ENCODE peak calls at places on chromosomes 6 and 20, in seven cellular contexts. M, H, K, Q, A, O and G are unnamed samples. For H3K36me3, the result is how much of the 10 kb centered on the place peaks cover.

GRCh38 chr6:11711644-11711993 is 67.0 kb downstream of the ADTRP start:
- DNase-seq in O (no peak), A (no peak), Q (no peak), K (no peak), H (no peak), M (peak), G (no peak)

GRCh38 chr6:41548098-41548840 is 2.1 kb downstream of the FOXP4 start:
- DNase-seq in A (no peak), O (peak), H (no peak), M (no peak), K (no peak), Q (peak), G (peak)

GRCh38 chr20:4813839-4814695 is 92.4 kb downstream of the PRND start:
- DNase-seq in K (no peak), A (no peak), O (no peak), H (no peak), M (peak), Q (no peak), G (peak)

GRCh38 chr6:47922391-47922790 is 140.6 kb downstream of the OPN5 start:
- DNase-seq in A (peak), Q (no peak), H (peak), O (no peak), K (no peak), M (no peak), G (no peak)

GRCh38 chr20:47879771-47880170 is 94.5 kb upstream of the SULF2 start:
- DNase-seq in H (no peak), Q (no peak), K (no peak), A (no peak), O (no peak), M (no peak), G (no peak)

GRCh38 chr20:54643761-54644160 is 168.4 kb downstream of the DOK5 start:
- DNase-seq in H (no peak), K (no peak), M (peak), A (no peak), O (no peak), Q (peak), G (no peak)

GRCh38 chr6:30884521-30885480 is 482 bp downstream of the DDR1 start:
- DNase-seq in M (peak), A (peak), Q (no peak), O (peak), K (peak), H (peak), G (peak)

GRCh38 chr6:33077908-33078307 is 2.1 kb downstream of the HLA-DPB1 start:
- DNase-seq in A (no peak), Q (peak), K (no peak), H (no peak), O (no peak), M (no peak), G (no peak)

GRCh38 chr6:21132856-21133610 is 460.5 kb upstream of the SOX4 start:
- DNase-seq in H (no peak), K (no peak), M (no peak), Q (no peak), A (no peak), O (no peak), G (no peak)
- H3K4me3 ChIP-seq in H (no peak), K (no peak), M (no peak), Q (peak), A (no peak), O (no peak), G (no peak)

DNA sequence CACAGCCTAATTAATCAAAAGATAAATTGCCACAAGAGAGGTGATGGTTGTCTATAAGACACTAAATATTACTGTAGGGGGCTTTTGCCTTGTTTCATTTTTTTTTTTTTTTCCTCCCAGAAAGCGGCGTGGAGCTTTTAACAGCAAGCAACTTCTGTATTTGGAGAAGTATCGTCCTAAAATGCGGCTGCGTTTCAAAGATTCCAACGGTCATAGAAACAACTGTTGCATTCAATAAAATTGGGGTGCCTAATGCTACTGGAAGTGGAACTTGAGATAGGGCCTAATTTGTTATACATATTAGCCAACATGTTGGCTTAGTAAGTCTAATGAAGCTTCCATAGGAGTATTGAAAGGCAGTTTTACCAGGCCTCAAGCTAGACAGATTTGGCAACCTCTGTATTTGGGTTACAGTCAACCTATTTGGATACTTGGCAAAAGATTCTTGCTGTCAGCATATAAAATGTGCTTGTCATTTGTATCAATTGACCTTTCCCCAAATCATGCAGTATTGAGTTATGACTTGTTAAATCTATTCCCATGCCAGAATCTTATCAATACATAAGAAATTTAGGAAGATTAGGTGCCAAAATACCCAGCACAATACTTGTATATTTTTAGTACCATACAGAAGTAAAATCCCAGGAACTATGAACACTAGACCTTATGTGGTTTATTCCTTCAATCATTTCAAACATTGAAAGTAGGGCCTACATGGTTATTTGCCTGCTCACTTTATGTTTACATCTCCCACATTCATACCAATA is 7.8 kb downstream of the LOC128125822 start:
- DNase-seq in M (no peak), Q (no peak), A (no peak), O (no peak), H (no peak), K (no peak), G (no peak)
- H3K36me3 ChIP-seq in M (under half), Q (half or more), A (under half), O (under half), H (under half), K (under half), G (under half)

DNA sequence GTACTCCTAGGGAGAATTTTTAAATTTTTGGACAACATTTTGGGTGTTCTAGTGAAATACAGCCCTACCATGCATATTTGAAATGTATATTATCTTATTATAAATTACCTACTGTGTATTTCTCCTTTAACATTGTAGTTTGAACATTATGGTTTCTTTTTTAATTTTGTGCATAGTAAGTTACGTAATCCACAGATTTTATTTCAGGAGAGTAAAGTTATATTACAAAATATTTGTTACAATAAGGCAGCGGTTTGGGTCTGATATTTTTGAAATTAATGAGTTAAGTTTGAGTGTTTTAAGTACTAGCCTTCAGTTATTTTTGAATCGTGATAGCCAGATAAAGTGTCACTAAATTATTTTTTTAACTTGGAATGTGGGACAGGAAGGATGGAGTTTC is 7.3 kb upstream of the SOX4 start:
- DNase-seq in Q (no peak), M (no peak), O (no peak), A (no peak), K (no peak), H (no peak), G (no peak)
- H3K4me3 ChIP-seq in Q (no peak), M (no peak), O (peak), A (no peak), K (no peak), H (no peak), G (no peak)

GRCh38 chr6:158789115-158789917 is 29.9 kb downstream of the EZR start:
- DNase-seq in A (no peak), K (no peak), O (no peak), Q (no peak), M (no peak), H (no peak), G (peak)
- H3K36me3 ChIP-seq in A (under half), K (under half), O (under half), Q (under half), M (under half), H (under half), G (under half)

DNA sequence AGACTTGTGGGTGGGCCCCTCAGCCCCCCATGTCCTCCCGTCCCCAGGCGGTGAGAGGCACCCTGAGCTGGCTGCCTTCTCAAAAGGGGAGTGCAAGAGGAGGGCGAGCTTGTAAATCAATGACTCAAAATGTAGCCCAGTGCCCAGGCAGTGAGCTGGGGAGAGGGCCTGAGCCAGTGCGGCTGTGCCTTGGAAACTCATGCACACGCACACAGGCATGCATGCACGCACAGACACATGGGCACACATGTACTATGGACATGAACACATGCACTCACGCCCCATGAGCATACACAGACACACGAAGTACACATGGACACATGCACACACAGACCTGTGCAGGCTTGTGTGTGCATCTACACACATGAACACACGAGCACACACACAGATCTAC is 133.5 kb downstream of the TAF4 start:
- DNase-seq in A (no peak), Q (peak), H (peak), M (no peak), K (no peak), O (no peak), G (no peak)
- H3K4me3 ChIP-seq in A (no peak), Q (no peak), H (no peak), M (no peak), K (no peak), O (no peak), G (no peak)

DNA sequence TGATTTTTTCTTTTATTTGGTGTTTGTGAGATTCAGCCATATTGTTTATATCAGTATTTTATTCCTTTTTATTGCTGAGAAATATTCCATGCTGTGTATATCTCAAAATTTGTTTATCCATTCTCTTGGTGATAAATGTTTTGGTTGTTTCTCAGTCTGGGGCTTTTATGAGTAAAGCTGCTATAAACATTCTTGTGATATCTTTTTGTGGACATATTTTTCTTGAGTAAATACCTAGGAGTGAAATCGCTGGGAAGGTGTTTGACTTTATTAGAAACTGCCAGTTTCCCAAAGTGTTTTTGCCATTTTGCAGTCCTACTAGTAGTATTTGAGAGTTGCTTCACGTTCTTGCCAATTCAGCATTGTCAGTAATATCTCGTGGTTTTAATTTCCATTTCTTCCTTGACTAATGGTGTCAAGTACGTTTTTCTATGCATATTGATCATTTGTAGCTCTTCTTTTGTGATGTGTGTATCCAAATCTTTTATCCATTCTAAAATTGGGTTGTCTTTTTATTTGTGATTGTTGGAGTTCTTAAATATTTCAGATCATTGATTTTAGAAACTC is 31.1 kb upstream of the DYNLRB1 start:
- DNase-seq in Q (no peak), M (no peak), O (no peak), K (no peak), A (no peak), H (no peak), G (no peak)
- H3K36me3 ChIP-seq in Q (half or more), M (under half), O (under half), K (under half), A (under half), H (under half), G (under half)

DNA sequence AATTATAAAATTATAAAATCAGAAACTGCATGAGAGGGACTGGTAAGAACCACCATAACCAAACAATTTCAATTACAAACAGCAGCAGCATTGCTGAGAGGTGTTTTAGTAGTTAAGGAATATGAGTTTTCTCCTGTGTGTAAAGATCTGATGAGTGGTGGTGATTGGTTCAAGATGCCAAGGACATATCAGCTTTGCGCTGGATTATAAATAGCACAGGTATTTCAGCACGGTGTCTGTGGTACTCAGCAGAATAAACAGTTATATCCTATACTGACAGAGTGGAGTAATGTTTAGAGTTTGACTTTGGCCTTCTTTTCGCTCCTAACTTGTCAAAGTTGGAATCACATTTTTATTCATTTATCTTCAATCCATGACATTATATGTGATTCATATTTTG is 501.0 kb downstream of the CDH26 start:
- DNase-seq in M (no peak), Q (no peak), K (no peak), O (no peak), A (no peak), H (no peak), G (no peak)
- H3K4me3 ChIP-seq in M (no peak), Q (no peak), K (no peak), O (no peak), A (no peak), H (no peak), G (no peak)

GRCh38 chr6:134983823-134984222 is 33.9 kb upstream of the ALDH8A1 start:
- DNase-seq in Q (no peak), H (no peak), O (no peak), K (no peak), A (no peak), M (no peak), G (no peak)
- H3K36me3 ChIP-seq in Q (half or more), H (under half), O (under half), K (under half), A (under half), M (under half), G (under half)

GRCh38 chr6:159461266-159461665 is 231.8 kb downstream of the SOD2 start:
- DNase-seq in A (no peak), M (no peak), Q (no peak), O (no peak), K (no peak), H (no peak), G (no peak)
- H3K4me3 ChIP-seq in A (no peak), M (no peak), Q (no peak), O (no peak), K (no peak), H (no peak), G (no peak)